ENCODE peak calls at places on chromosomes 6 and 20, in five cellular contexts. B, Z, V, L and J are unnamed samples.

GRCh38 chr6:87151471-87151785 is 3.9 kb upstream of the ZNF292 start:
- DNase-seq in Z (no peak), L (no peak), V (no peak), B (no peak), J (no peak)

GRCh38 chr20:48683467-48684175 is 144.2 kb downstream of the PREX1 start:
- DNase-seq in L (no peak), Z (no peak), B (no peak), V (no peak), J (no peak)

GRCh38 chr6:160260283-160261119 is 1.9 kb upstream of the SLC22A2 start:
- DNase-seq in Z (no peak), B (no peak), V (no peak), L (no peak), J (no peak)

GRCh38 chr6:50257322-50257721 is 207.6 kb upstream of the DEFB112 start:
- DNase-seq in L (no peak), Z (no peak), V (no peak), B (no peak), J (no peak)

GRCh38 chr20:2333821-2334220 is 38.0 kb downstream of the TGM3 start:
- DNase-seq in V (no peak), B (no peak), L (no peak), Z (no peak), J (no peak)

GRCh38 chr6:63140114-63140513 is 71.2 kb upstream of the FKBP1C start:
- DNase-seq in V (no peak), Z (no peak), B (no peak), L (no peak), J (no peak)

GRCh38 chr6:147226163-147226724 is 22.0 kb downstream of the STXBP5 start:
- DNase-seq in B (no peak), Z (no peak), V (peak; percentile 15), L (no peak), J (no peak)

GRCh38 chr6:1819007-1819406 is 209.3 kb downstream of the FOXC1 start:
- DNase-seq in V (no peak), Z (no peak), B (no peak), L (no peak), J (no peak)

GRCh38 chr6:155483858-155484257 is 28.2 kb upstream of the NOX3 start:
- DNase-seq in V (no peak), L (no peak), B (no peak), Z (no peak), J (no peak)

GRCh38 chr6:100512203-100512862 is 47.6 kb upstream of the SIM1 start:
- DNase-seq in V (no peak), Z (no peak), L (no peak), B (no peak), J (no peak)

GRCh38 chr6:147852772-147853171 is 344.3 kb downstream of the SAMD5 start:
- DNase-seq in L (no peak), Z (no peak), B (no peak), V (no peak), J (no peak)

GRCh38 chr6:147841749-147842148 is 333.3 kb downstream of the SAMD5 start:
- DNase-seq in V (no peak), L (no peak), B (no peak), Z (no peak), J (no peak)

GRCh38 chr6:48057611-48058010 is 53.4 kb downstream of the PTCHD4 start:
- DNase-seq in L (no peak), B (no peak), V (no peak), Z (no peak), J (no peak)

GRCh38 chr6:45148711-45149341 is 179.3 kb upstream of the RUNX2 start:
- DNase-seq in B (no peak), V (peak; percentile 28), Z (no peak), L (no peak), J (no peak)

GRCh38 chr6:41630069-41630468 is 8.2 kb upstream of the MDFI start:
- DNase-seq in Z (no peak), L (no peak), B (no peak), V (no peak), J (no peak)

GRCh38 chr6:7723041-7723447 is 2.9 kb upstream of the BMP6 start:
- DNase-seq in Z (peak; percentile 85), L (peak; percentile 88), V (peak; percentile 85), B (peak; percentile 88), J (peak; percentile 75)

GRCh38 chr6:72811971-72812421 is 190.1 kb downstream of the KCNQ5 start:
- DNase-seq in V (no peak), L (no peak), B (peak; percentile 25), Z (no peak), J (no peak)

GRCh38 chr6:69894578-69895347 is 28.4 kb downstream of the COL19A1 start:
- DNase-seq in V (peak; percentile 67), L (no peak), Z (no peak), B (no peak), J (no peak)

GRCh38 chr6:158460602-158461092 is 99.2 kb upstream of the TMEM181 start:
- DNase-seq in Z (no peak), V (peak; percentile 32), B (no peak), L (no peak), J (no peak)

GRCh38 chr20:23880426-23880825 is 878 bp upstream of the CST5 start:
- DNase-seq in V (no peak), Z (no peak), L (no peak), B (no peak), J (no peak)

GRCh38 chr6:17589402-17590116 is 10.5 kb upstream of the FAM8A1 start:
- DNase-seq in L (no peak), Z (peak; percentile 91), B (peak; percentile 81), V (no peak), J (peak; percentile 77)

GRCh38 chr6:11354019-11354418 is 121.6 kb upstream of the NEDD9 start:
- DNase-seq in L (no peak), V (peak; percentile 32), Z (no peak), B (no peak), J (no peak)

GRCh38 chr6:46730918-46731461 is 4.2 kb downstream of the PLA2G7 start:
- DNase-seq in B (no peak), Z (no peak), V (peak; percentile 18), L (no peak), J (no peak)

GRCh38 chr20:51610111-51610510 is 67.6 kb upstream of the NFATC2 start:
- DNase-seq in Z (no peak), V (no peak), B (no peak), L (no peak), J (no peak)

GRCh38 chr6:71194730-71195129 is 93.9 kb upstream of the OGFRL1 start:
- DNase-seq in V (no peak), L (no peak), Z (no peak), B (no peak), J (peak; percentile 16)

GRCh38 chr6:148240463-148240845 is 102.2 kb upstream of the SASH1 start:
- DNase-seq in Z (no peak), B (no peak), L (no peak), V (no peak), J (no peak)

GRCh38 chr6:68967549-68968300 is 332.6 kb downstream of the ADGRB3 start:
- DNase-seq in Z (peak; percentile 7), L (peak; percentile 30), B (peak; percentile 60), V (peak; percentile 65), J (peak; percentile 12)

GRCh38 chr6:104596091-104596490 is 263.6 kb downstream of the HACE1 start:
- DNase-seq in B (no peak), Z (no peak), V (no peak), L (no peak), J (no peak)

GRCh38 chr6:150413198-150413597 is 44.4 kb downstream of the IYD start:
- DNase-seq in L (no peak), B (no peak), Z (no peak), V (no peak), J (no peak)

GRCh38 chr20:16947346-16947943 is 199.3 kb downstream of the OTOR start:
- DNase-seq in Z (no peak), V (no peak), B (no peak), L (no peak), J (no peak)

GRCh38 chr20:44609511-44610312 is 27.3 kb downstream of the PKIG start:
- DNase-seq in Z (peak; percentile 76), L (peak; percentile 92), V (peak; percentile 82), B (peak; percentile 93), J (peak; percentile 93)
- TF ChIP-seq POLR2A in Z (peak; percentile 31), L (no peak), V (no peak), B (peak; percentile 29), J (no peak)

GRCh38 chr20:33732166-33732970 is 572 bp downstream of the ZNF341 start:
- DNase-seq in L (no peak), V (peak; percentile 96), Z (peak; percentile 57), B (peak; percentile 90), J (no peak)

GRCh38 chr20:33729101-33729500 is 2.7 kb upstream of the ZNF341 start:
- DNase-seq in Z (no peak), B (no peak), L (no peak), V (no peak), J (no peak)

GRCh38 chr20:33730946-33731692 is 677 bp upstream of the ZNF341 start:
- DNase-seq in B (no peak), L (peak; percentile 42), Z (no peak), V (no peak), J (no peak)

GRCh38 chr20:33733654-33734576 is 2.1 kb downstream of the ZNF341 start:
- DNase-seq in V (peak; percentile 87), L (no peak), B (no peak), Z (no peak), J (peak; percentile 52)

DNA sequence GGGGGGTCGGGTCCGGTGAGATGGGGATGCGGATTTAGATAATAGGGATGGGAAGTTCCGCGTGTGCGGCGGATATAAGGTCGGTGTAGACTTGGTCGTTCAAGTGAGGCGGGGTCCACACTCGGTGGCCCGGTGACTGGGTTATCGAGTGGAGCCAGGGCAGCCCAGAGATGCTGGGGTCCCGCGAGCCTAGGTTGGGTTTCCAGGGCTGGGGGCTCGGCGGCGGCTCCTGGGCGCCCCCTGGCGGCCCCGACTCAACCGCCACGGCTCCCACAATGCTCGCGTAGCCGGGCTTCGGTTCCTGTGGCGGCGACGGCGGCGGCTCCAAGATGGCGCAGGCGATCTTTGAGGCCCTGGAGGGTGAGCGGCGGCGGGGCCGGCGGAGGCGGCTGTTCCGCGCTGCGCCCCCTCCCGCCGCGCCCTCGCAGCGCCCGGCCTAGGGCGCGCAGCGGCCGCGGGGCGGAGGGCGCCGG is at the start of gene ZNF341:
- DNase-seq in L (peak; percentile 96), B (peak; percentile 91), Z (peak; percentile 39), V (peak; percentile 95), J (peak; percentile 92)
- TF ChIP-seq POLR2A in L (no peak), B (peak; percentile 57), Z (no peak), V (no peak), J (peak; percentile 72)

GRCh38 chr20:22577515-22578220 is 6.7 kb downstream of the FOXA2 start:
- DNase-seq in B (no peak), V (no peak), Z (no peak), L (no peak), J (no peak)
- TF ChIP-seq POLR2A in B (no peak), V (no peak), Z (no peak), L (no peak), J (no peak)

DNA sequence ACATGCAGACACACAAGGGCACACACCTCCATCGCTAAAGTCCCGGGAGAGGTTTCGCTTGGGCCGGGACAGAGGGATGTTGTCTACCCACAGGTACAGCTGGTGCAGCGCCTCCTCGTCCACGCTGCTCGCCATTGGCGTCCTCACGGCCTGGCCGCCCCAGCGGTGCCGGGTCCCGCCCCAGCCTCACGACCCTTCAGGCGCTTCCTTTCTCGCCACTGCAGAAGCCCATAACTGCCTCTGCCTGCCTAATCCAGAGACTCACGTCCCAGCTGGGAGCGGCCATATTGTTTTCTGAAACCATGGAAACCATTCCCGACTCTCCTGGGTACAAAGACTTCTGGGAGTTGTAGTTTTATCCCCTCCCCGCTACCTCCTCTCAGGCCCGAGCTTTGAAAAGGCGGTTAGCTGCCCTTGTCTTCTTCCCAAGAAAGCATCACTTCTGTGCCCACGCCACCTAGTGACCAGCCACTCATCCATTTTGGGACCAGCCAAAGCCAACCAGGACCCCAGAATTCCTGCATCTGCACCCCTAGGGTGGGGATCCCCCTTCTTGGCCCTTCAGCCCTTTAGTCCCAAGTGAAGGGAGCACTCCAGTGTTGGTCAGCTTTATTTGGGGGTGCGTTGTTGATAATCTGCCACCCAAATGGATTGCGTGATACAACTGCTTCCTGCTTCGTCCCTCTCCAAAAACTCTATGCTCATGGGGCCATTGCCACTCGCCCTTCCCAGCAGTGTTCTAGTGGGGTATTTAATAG is at the start of gene SPEF1:
- DNase-seq in Z (peak; percentile 92), L (peak; percentile 76), V (peak; percentile 94), B (peak; percentile 72), J (peak; percentile 100)
- TF ChIP-seq POLR2A in Z (no peak), L (no peak), V (no peak), B (no peak), J (no peak)